ENCODE peak calls at places on chromosomes 4 and X, in seven cellular contexts. N is esophagus muscularis mucosa, B is sigmoid colon, O is GM12892, M is HCT116, R is H1, T is suprapubic skin. G is an unnamed sample.

GRCh38 chr4:54487491-54487890 is 170.3 kb upstream of the KIT start:
- DNase-seq in N (no peak), B (no peak), O (no peak), M (no peak), R (no peak), T (no peak), G (no peak)

GRCh38 chr4:158121203-158121586 is 51.6 kb downstream of the GASK1B start:
- DNase-seq in N (no peak), B (peak), O (no peak), M (no peak), R (no peak), T (no peak), G (no peak)

GRCh38 chr4:125486354-125486753 is 171.6 kb downstream of the FAT4 start:
- DNase-seq in N (no peak), B (no peak), O (no peak), M (no peak), R (no peak), T (no peak), G (no peak)

GRCh38 chrX:114970806-114971205 is 46.6 kb downstream of the IL13RA2 start:
- DNase-seq in N (no peak), B (no peak), O (no peak), M (no peak), R (no peak), T (no peak), G (no peak)

GRCh38 chr4:168685136-168685535 is 188.3 kb downstream of the PALLD start:
- DNase-seq in N (no peak), B (no peak), O (no peak), M (no peak), R (no peak), T (no peak), G (no peak)

GRCh38 chr4:101102114-101102752 is 245.1 kb downstream of the PPP3CA start:
- DNase-seq in N (no peak), B (peak), O (no peak), M (no peak), R (no peak), T (no peak), G (peak)

GRCh38 chr4:152265149-152265621 is 270.7 kb downstream of the FBXW7 start:
- DNase-seq in N (peak), B (no peak), O (no peak), M (no peak), R (no peak), T (no peak), G (no peak)

GRCh38 chr4:8044699-8045098 is 105.0 kb upstream of the AFAP1 start:
- DNase-seq in N (no peak), B (no peak), O (no peak), M (no peak), R (no peak), T (no peak), G (peak)

GRCh38 chr4:11898796-11899195 is 470.1 kb upstream of the HS3ST1 start:
- DNase-seq in N (no peak), B (no peak), O (no peak), M (no peak), R (no peak), T (no peak), G (no peak)

GRCh38 chr4:78168029-78168428 is 110.9 kb downstream of the FRAS1 start:
- DNase-seq in N (no peak), B (no peak), O (no peak), M (no peak), R (no peak), T (no peak), G (no peak)

GRCh38 chrX:154408659-154409221 is 314 bp downstream of the DNASE1L1 start:
- DNase-seq in N (no peak), B (no peak), O (no peak), M (no peak), R (no peak), T (no peak), G (no peak)
- TF ChIP-seq POLR2A in N (no peak), B (no peak), O (no peak), M (no peak), R (no peak), T (no peak), G (peak)

GRCh38 chr4:38132843-38133662 is 172.9 kb downstream of the PTTG2 start:
- DNase-seq in N (no peak), B (no peak), O (no peak), M (no peak), R (no peak), T (peak), G (peak)

GRCh38 chr4:38129452-38129830 is 169.2 kb downstream of the PTTG2 start:
- DNase-seq in N (no peak), B (no peak), O (no peak), M (no peak), R (no peak), T (no peak), G (no peak)

GRCh38 chr4:38132140-38132673 is 172.0 kb downstream of the PTTG2 start:
- DNase-seq in N (no peak), B (peak), O (peak), M (no peak), R (no peak), T (peak), G (peak)

GRCh38 chr4:38130884-38131283 is 170.7 kb downstream of the PTTG2 start:
- DNase-seq in N (no peak), B (no peak), O (no peak), M (no peak), R (no peak), T (peak), G (no peak)

DNA sequence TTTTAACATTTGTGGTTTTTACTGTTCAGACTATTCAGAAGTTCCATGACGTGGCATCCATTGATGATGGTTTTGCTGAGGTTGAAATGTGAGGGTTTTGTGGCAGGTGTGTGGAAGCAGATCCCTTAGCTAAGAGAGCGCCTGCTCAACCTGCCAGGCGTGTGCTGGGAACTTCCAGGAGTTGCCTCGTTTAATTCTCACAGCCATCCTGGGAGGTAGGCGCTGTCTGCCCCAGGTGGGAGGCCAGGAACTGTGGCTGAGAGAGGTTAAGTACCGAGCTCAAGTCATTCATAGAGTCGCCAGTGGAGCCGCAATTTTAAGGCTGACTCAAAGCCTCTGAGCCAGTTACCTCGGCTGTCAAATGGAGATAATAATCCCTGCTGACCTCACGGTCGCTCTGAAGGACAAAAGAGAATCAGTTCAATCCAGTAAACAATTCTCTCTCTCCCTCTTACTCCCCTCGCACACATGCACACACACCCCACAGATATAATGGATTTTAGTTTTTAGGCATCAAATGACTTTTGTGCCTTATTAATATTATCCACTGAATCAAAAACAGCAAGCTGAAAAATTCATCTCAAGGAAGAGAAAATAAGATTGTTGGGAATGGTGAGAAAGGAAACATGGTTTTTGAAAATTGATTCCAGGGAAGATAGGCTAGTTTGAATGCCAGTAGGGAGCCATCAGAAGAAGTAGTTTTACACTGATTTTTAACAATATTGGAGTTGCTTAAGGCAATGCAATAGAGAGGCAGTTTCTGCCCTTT is 171.4 kb downstream of the PTTG2 start:
- DNase-seq in N (no peak), B (no peak), O (no peak), M (no peak), R (peak), T (no peak), G (peak)
- TF ChIP-seq POLR2AphosphoS5 in N (no peak), B (no peak), O (peak), M (no peak), R (no peak), T (no peak), G (no peak)

GRCh38 chrX:153946910-153947769 is 2.7 kb upstream of the RENBP start:
- DNase-seq in N (no peak), B (peak), O (peak), M (peak), R (no peak), T (no peak), G (peak)
- TF ChIP-seq POLR2A in N (no peak), B (no peak), O (peak), M (no peak), R (no peak), T (no peak), G (no peak)

GRCh38 chrX:11759461-11760311 is 1.6 kb downstream of the MSL3 start:
- DNase-seq in N (peak), B (peak), O (peak), M (peak), R (peak), T (no peak), G (peak)
- TF ChIP-seq POLR2AphosphoS5 in N (peak), B (no peak), O (no peak), M (no peak), R (no peak), T (no peak), G (peak)

GRCh38 chr4:9999956-10000551 is 21.2 kb downstream of the SLC2A9 start:
- DNase-seq in N (no peak), B (no peak), O (no peak), M (no peak), R (no peak), T (no peak), G (no peak)

GRCh38 chr4:9996319-9997110 is 24.8 kb downstream of the SLC2A9 start:
- DNase-seq in N (no peak), B (peak), O (no peak), M (no peak), R (no peak), T (no peak), G (peak)

GRCh38 chr4:9989918-9990635 is 31.2 kb downstream of the SLC2A9 start:
- DNase-seq in N (peak), B (no peak), O (no peak), M (no peak), R (no peak), T (no peak), G (no peak)

GRCh38 chr4:9997881-9998280 is 23.4 kb downstream of the SLC2A9 start:
- DNase-seq in N (no peak), B (peak), O (no peak), M (no peak), R (no peak), T (no peak), G (no peak)

DNA sequence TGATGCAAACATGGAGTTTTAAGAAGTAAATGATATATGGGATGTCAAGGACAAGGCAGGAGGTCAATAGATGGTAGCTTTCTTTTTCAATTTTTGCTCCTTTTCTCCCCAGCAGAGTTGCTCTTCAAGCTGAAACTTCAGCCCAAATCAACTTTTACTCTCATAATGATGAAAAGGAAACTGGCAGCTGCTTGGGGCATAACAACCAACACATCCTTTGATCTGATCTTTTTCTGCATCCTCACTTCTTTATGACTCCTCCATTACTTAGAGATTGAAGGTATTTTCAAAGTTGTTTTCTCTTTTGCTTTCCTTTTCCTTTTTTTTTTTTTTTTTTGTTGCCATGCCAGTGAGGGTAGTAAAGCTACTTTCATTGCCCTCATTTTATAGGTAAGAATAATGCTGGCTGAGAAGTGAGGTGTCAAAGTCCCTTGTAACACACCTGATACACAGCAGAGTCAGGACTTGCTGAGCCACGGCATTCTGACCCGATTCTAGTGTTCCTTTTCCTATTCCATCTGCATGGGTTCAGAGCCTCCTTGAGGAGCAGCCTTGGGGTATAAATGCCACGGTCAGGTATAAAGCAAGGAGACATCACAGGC is 26.9 kb downstream of the SLC2A9 start:
- DNase-seq in N (no peak), B (no peak), O (no peak), M (no peak), R (no peak), T (no peak), G (peak)
- TF ChIP-seq POLR2A in N (no peak), B (no peak), O (no peak), M (no peak), R (no peak), T (no peak), G (no peak)

GRCh38 chrX:123859828-123860505 is at the start of gene XIAP:
- DNase-seq in N (peak), B (peak), O (peak), M (peak), R (peak), T (peak), G (peak)
- TF ChIP-seq POLR2AphosphoS5 in N (peak), B (peak), O (no peak), M (peak), R (peak), T (no peak), G (peak)

G was measured in transverse colon.